ENCODE peak calls at places on chromosomes 16 and 17, in eight cellular contexts. U is CD8-positive, alpha-beta memory T cell; O is HAP-1; J is heart left ventricle; Q is fibroblast of lung; W is transverse colon; D is stomach; G is colonic mucosa. M is an unnamed sample. For H3K4me1 and H3K9me3, the result is how much of the 10 kb centered on the place peaks cover.

GRCh38 chr17:36608794-36609497 is 7.6 kb downstream of the MRM1 start:
- DNase-seq in U (no peak), O (no peak), J (peak), Q (peak), W (peak), D (no peak), G (peak), M (peak)

GRCh38 chr17:63702223-63702577 is 2.3 kb upstream of the LIMD2 start:
- DNase-seq in U (no peak), O (no peak), J (no peak), Q (no peak), W (peak), D (peak), G (peak), M (peak)

GRCh38 chr16:88902744-88903143 is 36.3 kb upstream of the PABPN1L start:
- DNase-seq in U (no peak), O (no peak), J (no peak), Q (no peak), W (no peak), D (no peak), G (no peak), M (no peak)

GRCh38 chr17:31807846-31808245 is 51.2 kb downstream of the COPRS start:
- DNase-seq in U (no peak), O (no peak), J (no peak), Q (peak), W (no peak), D (no peak), G (no peak), M (no peak)

GRCh38 chr16:83363521-83363920 is 444.3 kb upstream of the HSBP1 start:
- DNase-seq in U (no peak), O (no peak), J (no peak), Q (no peak), W (no peak), D (no peak), G (no peak), M (no peak)

GRCh38 chr17:63516910-63517824 is 6.0 kb upstream of the KCNH6 start:
- DNase-seq in U (no peak), O (no peak), J (no peak), Q (peak), W (no peak), D (no peak), G (no peak), M (no peak)

GRCh38 chr16:56551796-56552738 is 12.8 kb upstream of the MT4 start:
- DNase-seq in U (no peak), O (no peak), J (peak), Q (no peak), W (peak), D (peak), G (no peak), M (no peak)

GRCh38 chr16:54677551-54677950 is 253.1 kb upstream of the IRX5 start:
- DNase-seq in U (no peak), O (no peak), J (no peak), Q (no peak), W (no peak), D (peak), G (no peak), M (no peak)

GRCh38 chr17:64278614-64279013 is 15.6 kb upstream of the TEX2 start:
- DNase-seq in U (no peak), O (no peak), J (peak), Q (peak), W (peak), D (no peak), G (no peak), M (peak)

GRCh38 chr17:4152471-4152870 is 9.5 kb downstream of the CYB5D2 start:
- DNase-seq in U (no peak), O (no peak), J (no peak), Q (peak), W (no peak), D (no peak), G (no peak), M (no peak)

DNA sequence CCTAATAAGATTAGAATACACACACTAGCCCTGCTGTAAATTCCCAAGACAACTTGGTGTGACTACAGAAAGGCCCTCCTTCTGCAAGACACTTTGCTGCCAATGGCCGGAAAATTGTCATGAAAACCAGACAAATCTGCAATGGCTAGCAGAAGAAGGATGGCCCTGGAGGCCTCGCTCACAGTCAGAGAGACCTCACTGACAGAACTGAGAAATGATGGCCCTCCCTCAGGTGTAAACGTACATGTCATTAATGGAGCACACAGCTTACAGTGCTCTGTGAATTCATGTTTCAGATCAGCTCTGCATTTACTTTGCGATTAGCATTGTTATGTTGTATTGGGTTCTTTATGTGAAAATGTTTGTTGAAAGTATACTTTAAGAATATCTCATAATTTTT is 202.9 kb upstream of the N4BP1 start:
- DNase-seq in U (no peak), O (no peak), J (no peak), Q (no peak), W (no peak), D (no peak), G (no peak), M (no peak)
- H3K4me3 ChIP-seq in U (no peak), O (no peak), J (no peak), Q (no peak), W (no peak), D (no peak), G (no peak), M (no peak)

DNA sequence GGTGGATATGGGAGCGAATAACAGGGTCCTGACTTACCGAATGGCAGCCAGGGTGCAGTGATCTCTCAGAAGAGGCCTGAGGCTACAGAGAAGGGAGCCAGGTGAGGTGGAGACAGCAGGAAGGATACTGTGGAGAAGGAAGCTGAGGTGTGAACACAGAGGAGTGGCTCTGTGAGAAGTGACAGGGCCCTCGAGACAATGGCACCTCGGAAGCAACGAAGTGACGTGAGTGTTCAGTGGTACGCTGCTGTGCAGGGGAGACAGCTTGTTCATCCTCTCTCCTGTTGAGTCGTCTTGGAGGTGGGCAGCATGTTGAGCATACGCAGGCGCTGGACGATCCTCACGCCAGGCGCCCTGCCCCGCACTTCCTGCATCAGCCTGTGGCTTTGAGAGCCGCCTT is 390.3 kb downstream of the CPPED1 start:
- DNase-seq in U (no peak), O (no peak), J (no peak), Q (no peak), W (no peak), D (no peak), G (no peak), M (no peak)
- H3K4me1 ChIP-seq in U (under half), O (under half), J (under half), Q (under half), W (under half), D (under half), G (under half), M (under half)

GRCh38 chr16:34078697-34079096 is 619.3 kb downstream of the TP53TG3F start:
- DNase-seq in U (no peak), O (no peak), J (no peak), Q (peak), W (no peak), D (no peak), G (no peak), M (no peak)
- H3K9me3 ChIP-seq in U (under half), O (under half), J (under half), Q (under half), W (under half), D (half or more), G (under half), M (half or more)

DNA sequence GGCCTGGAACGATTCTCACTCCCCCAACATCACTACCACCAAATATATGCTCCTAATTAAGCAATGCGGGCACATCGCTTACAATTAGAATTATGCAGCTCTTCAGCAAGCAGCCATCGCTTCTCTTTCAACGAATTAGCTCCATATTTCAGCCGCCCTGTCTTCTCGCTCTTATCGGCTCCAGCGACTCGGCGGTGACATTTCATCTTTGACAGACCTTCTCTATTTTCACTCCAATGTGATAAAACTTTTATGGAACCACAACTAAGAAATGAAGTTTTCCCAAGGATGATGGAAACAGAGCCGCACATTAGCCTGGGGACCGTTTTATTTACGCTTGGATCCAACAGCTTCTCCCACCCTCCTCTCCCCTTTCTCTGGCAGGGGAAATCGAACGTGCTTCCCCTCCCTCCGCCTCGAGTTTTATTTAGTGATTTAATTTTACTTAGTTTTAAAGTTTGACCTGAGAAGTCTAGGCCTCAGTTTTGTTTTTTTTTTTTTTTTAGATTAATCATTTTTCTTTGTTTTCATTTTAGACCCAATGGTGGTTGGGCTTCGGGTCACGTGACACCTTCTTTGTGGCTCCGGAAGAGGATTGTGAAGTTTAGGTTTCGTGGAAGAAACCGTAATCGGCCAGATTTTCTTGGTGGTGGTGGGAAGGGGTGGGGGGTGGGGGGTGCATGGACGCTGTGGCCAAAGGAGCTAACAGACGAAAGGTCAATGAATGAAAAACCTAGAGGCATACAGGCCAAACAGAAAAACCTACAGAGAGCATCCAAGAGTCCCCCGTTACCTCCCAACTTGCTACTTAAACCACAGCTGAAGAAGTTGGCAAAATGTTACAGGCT is 3.2 kb upstream of the HOXB2 start:
- DNase-seq in U (peak), O (peak), J (no peak), Q (peak), W (no peak), D (no peak), G (no peak), M (peak)
- H3K4me3 ChIP-seq in U (peak), O (no peak), J (peak), Q (peak), W (no peak), D (peak), G (peak), M (peak)

GRCh38 chr17:1379208-1379929 is 20.7 kb downstream of the YWHAE start:
- DNase-seq in U (no peak), O (no peak), J (no peak), Q (no peak), W (no peak), D (no peak), G (no peak), M (no peak)
- H3K4me1 ChIP-seq in U (half or more), O (under half), J (half or more), Q (under half), W (half or more), D (half or more), G (under half), M (half or more)

GRCh38 chr16:3306078-3306477 is 781 bp downstream of the ZNF75A start:
- DNase-seq in U (no peak), O (no peak), J (no peak), Q (no peak), W (no peak), D (no peak), G (no peak), M (no peak)
- H3K9me3 ChIP-seq in U (under half), O (under half), J (under half), Q (under half), W (half or more), D (half or more), G (under half), M (under half)

DNA sequence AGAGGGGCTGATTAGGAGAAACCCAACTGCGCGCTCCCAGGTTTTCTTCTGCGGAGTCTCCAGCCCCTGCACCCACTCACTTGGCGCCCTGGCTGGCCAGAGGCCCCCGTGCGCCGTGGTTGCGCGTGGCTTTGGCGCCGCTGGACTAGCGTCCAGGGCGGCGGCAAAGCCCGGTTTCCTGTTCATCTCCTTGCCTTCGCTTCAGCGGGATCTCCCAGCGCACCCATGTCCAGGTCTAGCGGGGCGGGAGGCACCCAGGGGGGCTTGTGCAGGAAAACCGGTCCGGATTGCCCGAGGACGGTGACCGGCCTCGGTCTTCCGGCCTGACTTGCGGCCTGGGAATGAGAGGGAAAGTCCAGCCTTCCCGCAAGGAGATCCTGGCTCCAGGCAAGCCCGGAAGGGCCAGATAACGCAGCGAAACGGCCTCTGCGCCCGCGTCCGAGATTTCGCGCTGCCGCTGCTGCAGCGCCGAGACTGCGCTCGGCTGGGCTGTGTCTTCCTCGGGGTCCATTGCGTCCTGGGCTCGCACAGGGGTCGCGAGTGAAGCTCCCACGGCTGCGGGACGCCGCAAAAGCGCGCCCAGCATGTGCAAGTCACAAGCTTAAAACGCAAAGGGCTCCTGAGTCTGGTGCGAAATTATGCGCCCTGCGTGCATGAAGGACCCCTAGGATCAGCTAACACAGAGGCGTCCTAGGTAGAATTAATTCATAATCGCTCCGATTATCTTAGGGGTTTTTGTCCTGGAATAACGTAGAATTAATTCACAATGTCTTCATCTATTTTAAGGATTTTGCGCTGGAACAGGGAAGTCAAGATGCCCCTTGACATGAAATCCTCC is 5.7 kb downstream of the FOXF1 start:
- DNase-seq in U (no peak), O (no peak), J (no peak), Q (peak), W (no peak), D (no peak), G (no peak), M (no peak)
- H3K4me3 ChIP-seq in U (no peak), O (no peak), J (no peak), Q (peak), W (peak), D (peak), G (peak), M (no peak)

DNA sequence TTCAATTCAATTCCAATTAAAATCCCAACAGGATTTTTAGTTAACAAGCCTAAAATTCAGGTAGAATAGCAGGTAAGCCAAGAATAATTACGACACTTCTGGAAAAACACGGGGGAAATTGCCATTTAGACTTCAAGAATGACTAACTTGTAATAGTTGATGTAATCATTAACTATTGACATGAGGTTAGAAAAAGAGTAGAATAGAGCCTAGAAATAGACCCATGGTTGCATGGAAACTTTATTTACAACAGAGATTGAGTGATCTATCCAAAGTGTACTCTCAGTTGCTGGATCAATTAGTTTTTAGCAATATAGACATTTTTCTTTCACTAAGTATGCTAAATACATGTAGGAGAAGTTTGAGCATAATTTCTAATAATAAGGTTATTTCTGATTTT is 3.6 kb upstream of the SLC13A5 start:
- DNase-seq in U (no peak), O (no peak), J (no peak), Q (no peak), W (no peak), D (no peak), G (no peak), M (no peak)
- H3K4me1 ChIP-seq in U (under half), O (under half), J (under half), Q (under half), W (under half), D (under half), G (under half), M (under half)

GRCh38 chr17:57295526-57296023 is 39.3 kb downstream of the MSI2 start:
- DNase-seq in U (no peak), O (peak), J (no peak), Q (peak), W (no peak), D (no peak), G (no peak), M (no peak)

GRCh38 chr17:57294075-57294474 is 37.8 kb downstream of the MSI2 start:
- DNase-seq in U (no peak), O (no peak), J (no peak), Q (no peak), W (no peak), D (no peak), G (no peak), M (no peak)

GRCh38 chr17:57294629-57295501 is 38.5 kb downstream of the MSI2 start:
- DNase-seq in U (peak), O (no peak), J (peak), Q (peak), W (no peak), D (no peak), G (no peak), M (no peak)

GRCh38 chr17:57293077-57293476 is 36.8 kb downstream of the MSI2 start:
- DNase-seq in U (no peak), O (no peak), J (peak), Q (peak), W (no peak), D (no peak), G (no peak), M (no peak)

GRCh38 chr17:57296231-57296630 is 39.9 kb downstream of the MSI2 start:
- DNase-seq in U (no peak), O (peak), J (no peak), Q (peak), W (no peak), D (no peak), G (no peak), M (no peak)
- H3K9me3 ChIP-seq in U (under half), O (under half), J (under half), Q (under half), W (under half), D (under half), G (under half), M (under half)

GRCh38 chr17:65627108-65627507 is 65.7 kb upstream of the AXIN2 start:
- DNase-seq in U (no peak), O (no peak), J (no peak), Q (no peak), W (peak), D (no peak), G (peak), M (no peak)

GRCh38 chr17:65629234-65629690 is 67.8 kb upstream of the AXIN2 start:
- DNase-seq in U (no peak), O (no peak), J (no peak), Q (peak), W (no peak), D (no peak), G (no peak), M (no peak)

GRCh38 chr17:65627892-65628622 is 66.6 kb upstream of the AXIN2 start:
- DNase-seq in U (no peak), O (no peak), J (no peak), Q (peak), W (peak), D (peak), G (peak), M (no peak)

GRCh38 chr17:65630502-65630901 is 69.1 kb upstream of the AXIN2 start:
- DNase-seq in U (no peak), O (no peak), J (no peak), Q (no peak), W (no peak), D (no peak), G (peak), M (no peak)

GRCh38 chr17:65628637-65629036 is 67.2 kb upstream of the AXIN2 start:
- DNase-seq in U (no peak), O (no peak), J (no peak), Q (no peak), W (no peak), D (no peak), G (no peak), M (no peak)
- H3K4me3 ChIP-seq in U (no peak), O (no peak), J (no peak), Q (no peak), W (no peak), D (no peak), G (no peak), M (no peak)